ENCODE peak calls at places on chromosomes 1 and 21, in eight cellular contexts. One of them, this sample, is unnamed.

GRCh38 chr1:23736437-23737134 is 6.7 kb upstream of the ELOA start:
- DNase-seq in IMR-90: no peak
- DNase-seq in foreskin fibroblast: no peak
- DNase-seq in fibroblast of villous mesenchyme: no peak
- DNase-seq in cardiac fibroblast: no peak
- DNase-seq in stomach: no peak
- DNase-seq in neural progenitor cell: no peak
- DNase-seq in fibroblast of mammary gland: no peak
- DNase-seq in this sample: no peak

GRCh38 chr1:175521265-175522040 is 221.9 kb downstream of the TNR start:
- DNase-seq in foreskin fibroblast: no peak
- DNase-seq in fibroblast of villous mesenchyme: no peak
- DNase-seq in stomach: peak
- DNase-seq in neural progenitor cell: no peak
- DNase-seq in IMR-90: no peak
- DNase-seq in cardiac fibroblast: no peak
- DNase-seq in fibroblast of mammary gland: no peak
- DNase-seq in this sample: no peak

GRCh38 chr1:246769306-246769705 is 45.1 kb downstream of the SCCPDH start:
- DNase-seq in cardiac fibroblast: peak
- DNase-seq in IMR-90: peak
- DNase-seq in foreskin fibroblast: peak
- DNase-seq in fibroblast of mammary gland: peak
- DNase-seq in fibroblast of villous mesenchyme: peak
- DNase-seq in neural progenitor cell: no peak
- DNase-seq in stomach: no peak
- DNase-seq in this sample: no peak

GRCh38 chr21:31182231-31183129 is 144.2 kb upstream of the KRTAP19-8 start:
- DNase-seq in fibroblast of villous mesenchyme: no peak
- DNase-seq in foreskin fibroblast: no peak
- DNase-seq in IMR-90: no peak
- DNase-seq in cardiac fibroblast: no peak
- DNase-seq in stomach: no peak
- DNase-seq in fibroblast of mammary gland: no peak
- DNase-seq in neural progenitor cell: no peak
- DNase-seq in this sample: no peak

GRCh38 chr1:45410850-45411509 is 70.7 kb upstream of the MUTYH start:
- DNase-seq in neural progenitor cell: no peak
- DNase-seq in cardiac fibroblast: peak
- DNase-seq in foreskin fibroblast: no peak
- DNase-seq in fibroblast of villous mesenchyme: no peak
- DNase-seq in fibroblast of mammary gland: peak
- DNase-seq in IMR-90: no peak
- DNase-seq in stomach: no peak
- DNase-seq in this sample: no peak

GRCh38 chr1:218284377-218284916 is 646 bp upstream of the RRP15 start:
- DNase-seq in neural progenitor cell: no peak
- DNase-seq in stomach: no peak
- DNase-seq in fibroblast of mammary gland: no peak
- DNase-seq in foreskin fibroblast: no peak
- DNase-seq in fibroblast of villous mesenchyme: no peak
- DNase-seq in cardiac fibroblast: no peak
- DNase-seq in IMR-90: no peak
- DNase-seq in this sample: no peak

GRCh38 chr1:187491082-187491720 is 662.5 kb downstream of the PLA2G4A start:
- DNase-seq in neural progenitor cell: no peak
- DNase-seq in fibroblast of mammary gland: peak
- DNase-seq in IMR-90: peak
- DNase-seq in cardiac fibroblast: no peak
- DNase-seq in foreskin fibroblast: peak
- DNase-seq in fibroblast of villous mesenchyme: peak
- DNase-seq in stomach: no peak
- DNase-seq in this sample: no peak

GRCh38 chr1:200215350-200215749 is 187.8 kb downstream of the NR5A2 start:
- DNase-seq in neural progenitor cell: no peak
- DNase-seq in fibroblast of villous mesenchyme: no peak
- DNase-seq in fibroblast of mammary gland: no peak
- DNase-seq in IMR-90: no peak
- DNase-seq in cardiac fibroblast: no peak
- DNase-seq in stomach: no peak
- DNase-seq in foreskin fibroblast: no peak
- DNase-seq in this sample: no peak

GRCh38 chr21:37866027-37866426 is 50.2 kb downstream of the KCNJ6 start:
- DNase-seq in fibroblast of mammary gland: no peak
- DNase-seq in neural progenitor cell: no peak
- DNase-seq in foreskin fibroblast: no peak
- DNase-seq in cardiac fibroblast: peak
- DNase-seq in IMR-90: no peak
- DNase-seq in fibroblast of villous mesenchyme: no peak
- DNase-seq in stomach: no peak
- DNase-seq in this sample: no peak

GRCh38 chr1:244214009-244214967 is 163.2 kb downstream of the ZBTB18 start:
- DNase-seq in IMR-90: peak
- DNase-seq in fibroblast of villous mesenchyme: peak
- DNase-seq in fibroblast of mammary gland: peak
- DNase-seq in stomach: no peak
- DNase-seq in cardiac fibroblast: peak
- DNase-seq in neural progenitor cell: peak
- DNase-seq in foreskin fibroblast: peak
- DNase-seq in this sample: peak

DNA sequence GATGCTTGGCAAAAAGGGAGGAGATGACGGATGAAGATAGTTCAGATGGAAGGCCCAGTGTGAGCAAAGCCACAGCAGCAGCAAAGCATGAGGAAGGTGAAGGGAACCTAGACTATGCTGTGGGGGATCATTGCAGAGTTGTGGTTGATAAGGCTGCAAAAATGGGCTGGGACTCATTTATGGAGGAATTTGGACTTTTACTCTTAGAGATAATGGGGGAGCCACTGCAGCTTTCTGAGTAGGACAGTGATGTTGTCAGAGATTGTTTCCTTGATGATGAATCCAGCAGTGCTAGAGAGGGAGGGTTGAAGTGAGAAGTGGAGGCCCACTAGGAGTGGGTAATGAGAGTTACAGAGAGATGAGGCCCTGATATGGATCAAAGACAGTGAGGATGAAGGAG is 2.1 kb upstream of the C8A start:
- DNase-seq in cardiac fibroblast: no peak
- DNase-seq in fibroblast of mammary gland: no peak
- DNase-seq in neural progenitor cell: no peak
- DNase-seq in fibroblast of villous mesenchyme: no peak
- DNase-seq in stomach: no peak
- DNase-seq in foreskin fibroblast: no peak
- DNase-seq in IMR-90: no peak
- DNase-seq in this sample: no peak
- H3K4me3 ChIP-seq in cardiac fibroblast: no peak
- H3K4me3 ChIP-seq in fibroblast of mammary gland: no peak
- H3K4me3 ChIP-seq in neural progenitor cell: no peak
- H3K4me3 ChIP-seq in fibroblast of villous mesenchyme: no peak
- H3K4me3 ChIP-seq in stomach: no peak
- H3K4me3 ChIP-seq in foreskin fibroblast: no peak
- H3K4me3 ChIP-seq in IMR-90: no peak
- H3K4me3 ChIP-seq in this sample: no peak

GRCh38 chr1:9588551-9589143 is at the start of gene TMEM201:
- DNase-seq in stomach: peak
- DNase-seq in cardiac fibroblast: peak
- DNase-seq in fibroblast of mammary gland: peak
- DNase-seq in IMR-90: peak
- DNase-seq in neural progenitor cell: peak
- DNase-seq in fibroblast of villous mesenchyme: peak
- DNase-seq in foreskin fibroblast: peak
- DNase-seq in this sample: peak

GRCh38 chr1:9590945-9591668 is 2.4 kb downstream of the TMEM201 start:
- DNase-seq in neural progenitor cell: peak
- DNase-seq in cardiac fibroblast: no peak
- DNase-seq in fibroblast of villous mesenchyme: no peak
- DNase-seq in IMR-90: no peak
- DNase-seq in fibroblast of mammary gland: no peak
- DNase-seq in stomach: no peak
- DNase-seq in foreskin fibroblast: no peak
- DNase-seq in this sample: no peak

GRCh38 chr1:9590201-9590600 is 1.5 kb downstream of the TMEM201 start:
- DNase-seq in foreskin fibroblast: no peak
- DNase-seq in fibroblast of mammary gland: no peak
- DNase-seq in fibroblast of villous mesenchyme: no peak
- DNase-seq in stomach: no peak
- DNase-seq in neural progenitor cell: no peak
- DNase-seq in cardiac fibroblast: no peak
- DNase-seq in IMR-90: no peak
- DNase-seq in this sample: no peak

GRCh38 chr1:9589719-9590157 is 1.0 kb downstream of the TMEM201 start:
- DNase-seq in stomach: no peak
- DNase-seq in foreskin fibroblast: no peak
- DNase-seq in cardiac fibroblast: peak
- DNase-seq in fibroblast of villous mesenchyme: peak
- DNase-seq in fibroblast of mammary gland: peak
- DNase-seq in neural progenitor cell: no peak
- DNase-seq in IMR-90: peak
- DNase-seq in this sample: no peak

GRCh38 chr1:9589144-9589718 is 520 bp downstream of the TMEM201 start:
- DNase-seq in stomach: peak
- DNase-seq in fibroblast of villous mesenchyme: peak
- DNase-seq in cardiac fibroblast: peak
- DNase-seq in foreskin fibroblast: no peak
- DNase-seq in neural progenitor cell: peak
- DNase-seq in fibroblast of mammary gland: peak
- DNase-seq in IMR-90: peak
- DNase-seq in this sample: peak
- H3K4me3 ChIP-seq in stomach: peak
- H3K4me3 ChIP-seq in fibroblast of villous mesenchyme: peak
- H3K4me3 ChIP-seq in cardiac fibroblast: peak
- H3K4me3 ChIP-seq in foreskin fibroblast: peak
- H3K4me3 ChIP-seq in neural progenitor cell: peak
- H3K4me3 ChIP-seq in fibroblast of mammary gland: peak
- H3K4me3 ChIP-seq in IMR-90: peak
- H3K4me3 ChIP-seq in this sample: peak

DNA sequence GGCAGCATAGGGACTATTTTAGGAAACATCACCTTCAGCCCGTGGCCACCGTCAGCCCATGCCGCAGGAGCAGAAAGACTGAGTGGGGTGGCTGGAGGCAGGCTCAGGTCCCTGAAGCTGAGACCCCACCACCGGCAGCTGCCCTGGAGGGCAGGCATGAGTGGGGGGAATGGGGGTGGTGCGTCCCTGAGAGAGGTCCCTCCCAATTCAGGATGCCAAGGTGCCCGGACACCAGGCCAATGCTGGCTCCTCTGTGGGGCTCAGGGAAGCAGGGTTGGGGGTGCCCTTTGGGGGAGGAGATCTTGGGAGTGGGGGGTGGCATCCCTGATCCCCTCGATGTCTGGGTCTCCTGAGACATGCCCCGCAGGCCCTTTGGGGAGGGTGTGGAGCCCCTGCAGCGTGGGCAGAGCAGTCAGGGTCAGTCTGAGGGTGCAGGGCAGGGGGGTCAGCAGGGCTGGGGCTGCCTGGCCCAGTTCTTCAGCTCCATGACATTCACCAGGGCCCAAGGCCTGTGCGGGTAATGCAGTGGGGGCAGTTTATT is 998 bp upstream of the TTC34 start:
- DNase-seq in IMR-90: no peak
- DNase-seq in fibroblast of villous mesenchyme: no peak
- DNase-seq in stomach: no peak
- DNase-seq in foreskin fibroblast: no peak
- DNase-seq in cardiac fibroblast: no peak
- DNase-seq in neural progenitor cell: no peak
- DNase-seq in fibroblast of mammary gland: no peak
- DNase-seq in this sample: no peak
- H3K4me3 ChIP-seq in IMR-90: no peak
- H3K4me3 ChIP-seq in fibroblast of villous mesenchyme: no peak
- H3K4me3 ChIP-seq in stomach: no peak
- H3K4me3 ChIP-seq in foreskin fibroblast: no peak
- H3K4me3 ChIP-seq in cardiac fibroblast: no peak
- H3K4me3 ChIP-seq in neural progenitor cell: no peak
- H3K4me3 ChIP-seq in fibroblast of mammary gland: no peak
- H3K4me3 ChIP-seq in this sample: no peak

GRCh38 chr1:36324322-36324802 is 917 bp upstream of the EVA1B start:
- DNase-seq in neural progenitor cell: no peak
- DNase-seq in foreskin fibroblast: no peak
- DNase-seq in fibroblast of mammary gland: no peak
- DNase-seq in cardiac fibroblast: no peak
- DNase-seq in fibroblast of villous mesenchyme: no peak
- DNase-seq in stomach: no peak
- DNase-seq in IMR-90: no peak
- DNase-seq in this sample: no peak
- H3K4me3 ChIP-seq in neural progenitor cell: peak
- H3K4me3 ChIP-seq in foreskin fibroblast: no peak
- H3K4me3 ChIP-seq in fibroblast of mammary gland: no peak
- H3K4me3 ChIP-seq in cardiac fibroblast: no peak
- H3K4me3 ChIP-seq in fibroblast of villous mesenchyme: no peak
- H3K4me3 ChIP-seq in stomach: peak
- H3K4me3 ChIP-seq in IMR-90: no peak
- H3K4me3 ChIP-seq in this sample: peak

GRCh38 chr1:119648620-119649004 is 546 bp upstream of the ZNF697 start:
- DNase-seq in foreskin fibroblast: no peak
- DNase-seq in fibroblast of mammary gland: no peak
- DNase-seq in IMR-90: no peak
- DNase-seq in stomach: no peak
- DNase-seq in cardiac fibroblast: no peak
- DNase-seq in neural progenitor cell: no peak
- DNase-seq in fibroblast of villous mesenchyme: peak
- DNase-seq in this sample: no peak

GRCh38 chr1:119647228-119647733 is 785 bp downstream of the ZNF697 start:
- DNase-seq in IMR-90: no peak
- DNase-seq in foreskin fibroblast: no peak
- DNase-seq in fibroblast of mammary gland: no peak
- DNase-seq in fibroblast of villous mesenchyme: no peak
- DNase-seq in stomach: no peak
- DNase-seq in cardiac fibroblast: no peak
- DNase-seq in neural progenitor cell: no peak
- DNase-seq in this sample: no peak

GRCh38 chr1:119647734-119648619 is at the start of gene ZNF697:
- DNase-seq in neural progenitor cell: peak
- DNase-seq in stomach: peak
- DNase-seq in cardiac fibroblast: peak
- DNase-seq in foreskin fibroblast: peak
- DNase-seq in IMR-90: peak
- DNase-seq in fibroblast of mammary gland: peak
- DNase-seq in fibroblast of villous mesenchyme: peak
- DNase-seq in this sample: peak

GRCh38 chr1:119651133-119651532 is 3.1 kb upstream of the ZNF697 start:
- DNase-seq in fibroblast of villous mesenchyme: no peak
- DNase-seq in cardiac fibroblast: no peak
- DNase-seq in stomach: no peak
- DNase-seq in neural progenitor cell: no peak
- DNase-seq in IMR-90: no peak
- DNase-seq in foreskin fibroblast: no peak
- DNase-seq in fibroblast of mammary gland: no peak
- DNase-seq in this sample: no peak

GRCh38 chr1:119646521-119647227 is 1.4 kb downstream of the ZNF697 start:
- DNase-seq in foreskin fibroblast: peak
- DNase-seq in cardiac fibroblast: peak
- DNase-seq in neural progenitor cell: peak
- DNase-seq in IMR-90: peak
- DNase-seq in fibroblast of villous mesenchyme: peak
- DNase-seq in stomach: no peak
- DNase-seq in fibroblast of mammary gland: peak
- DNase-seq in this sample: peak
- H3K4me3 ChIP-seq in foreskin fibroblast: peak
- H3K4me3 ChIP-seq in cardiac fibroblast: peak
- H3K4me3 ChIP-seq in neural progenitor cell: peak
- H3K4me3 ChIP-seq in IMR-90: peak
- H3K4me3 ChIP-seq in fibroblast of villous mesenchyme: peak
- H3K4me3 ChIP-seq in stomach: peak
- H3K4me3 ChIP-seq in fibroblast of mammary gland: peak
- H3K4me3 ChIP-seq in this sample: peak

GRCh38 chr1:54475357-54476230 is 69.4 kb upstream of the SSBP3 start:
- DNase-seq in cardiac fibroblast: no peak
- DNase-seq in fibroblast of villous mesenchyme: no peak
- DNase-seq in foreskin fibroblast: no peak
- DNase-seq in neural progenitor cell: peak
- DNase-seq in stomach: no peak
- DNase-seq in IMR-90: no peak
- DNase-seq in fibroblast of mammary gland: no peak
- DNase-seq in this sample: no peak
- H3K4me3 ChIP-seq in cardiac fibroblast: no peak
- H3K4me3 ChIP-seq in fibroblast of villous mesenchyme: no peak
- H3K4me3 ChIP-seq in foreskin fibroblast: no peak
- H3K4me3 ChIP-seq in neural progenitor cell: peak
- H3K4me3 ChIP-seq in stomach: peak
- H3K4me3 ChIP-seq in IMR-90: no peak
- H3K4me3 ChIP-seq in fibroblast of mammary gland: no peak
- H3K4me3 ChIP-seq in this sample: no peak